ENCODE peak calls at places on chromosomes 5 and 9, in four cellular contexts. L is GM12878, T is HCT116, E is K562. M is an unnamed sample.

GRCh38 chr5:175471628-175472027 is 6.7 kb upstream of the SFXN1 start:
- DNase-seq in L (no peak), T (no peak), E (peak; percentile 27), M (no peak)

GRCh38 chr9:136791466-136792276 is 527 bp downstream of the TMEM141 start:
- DNase-seq in L (no peak), T (peak; percentile 68), E (peak; percentile 39), M (peak; percentile 93)

GRCh38 chr5:139787568-139788293 is 7.9 kb upstream of the PSD2 start:
- DNase-seq in L (peak; percentile 26), T (peak; percentile 54), E (peak; percentile 96), M (peak; percentile 78)

GRCh38 chr9:91835632-91836031 is 114.4 kb downstream of the ROR2 start:
- DNase-seq in L (no peak), T (no peak), E (no peak), M (no peak)

GRCh38 chr9:89274838-89275237 is 36.2 kb upstream of the CKS2 start:
- DNase-seq in L (no peak), T (no peak), E (no peak), M (no peak)

GRCh38 chr5:101253096-101253495 is 350.0 kb upstream of the ST8SIA4 start:
- DNase-seq in L (no peak), T (no peak), E (no peak), M (no peak)

GRCh38 chr5:140311011-140311467 is 8.1 kb upstream of the PFDN1 start:
- DNase-seq in L (no peak), T (no peak), E (peak; percentile 51), M (no peak)

GRCh38 chr5:103847060-103847459 is 284.5 kb upstream of the NUDT12 start:
- DNase-seq in L (no peak), T (no peak), E (no peak), M (no peak)

GRCh38 chr5:178839319-178839704 is 20.4 kb upstream of the ZNF354B start:
- DNase-seq in L (no peak), T (peak; percentile 16), E (peak; percentile 32), M (peak; percentile 82)

GRCh38 chr9:33297455-33297854 is 7.1 kb downstream of the NFX1 start:
- DNase-seq in L (peak; percentile 78), T (no peak), E (no peak), M (no peak)

GRCh38 chr5:4442221-4442620 is 697.9 kb upstream of the ADAMTS16 start:
- DNase-seq in L (no peak), T (no peak), E (no peak), M (no peak)

GRCh38 chr9:115133649-115134048 is 15.7 kb upstream of the TNC start:
- DNase-seq in L (no peak), T (no peak), E (no peak), M (no peak)

GRCh38 chr5:72246954-72247442 is 73.0 kb downstream of the MRPS27 start:
- DNase-seq in L (no peak), T (no peak), E (no peak), M (no peak)

GRCh38 chr9:110351009-110351467 is 13.4 kb upstream of the TXNDC8 start:
- DNase-seq in L (no peak), T (peak; percentile 51), E (peak; percentile 18), M (no peak)

GRCh38 chr5:128534729-128535128 is 3.3 kb downstream of the FBN2 start:
- DNase-seq in L (no peak), T (no peak), E (no peak), M (peak; percentile 9)

GRCh38 chr5:135847976-135848375 is 13.5 kb downstream of the SLC25A48 start:
- DNase-seq in L (no peak), T (no peak), E (no peak), M (no peak)

GRCh38 chr9:19629506-19629905 is 159.3 kb downstream of the SLC24A2 start:
- DNase-seq in L (no peak), T (no peak), E (no peak), M (no peak)

GRCh38 chr5:149860801-149861322 is 83.7 kb downstream of the PDE6A start:
- DNase-seq in L (peak; percentile 33), T (no peak), E (no peak), M (no peak)

GRCh38 chr5:72151169-72151568 is 43.9 kb downstream of the MAP1B start:
- DNase-seq in L (no peak), T (no peak), E (no peak), M (no peak)

GRCh38 chr9:110049699-110050450 is 158.1 kb downstream of the C9orf152 start:
- DNase-seq in L (no peak), T (no peak), E (no peak), M (peak; percentile 25)

GRCh38 chr5:140926211-140926902 is at the start of gene PCDHAC1:
- DNase-seq in L (no peak), T (peak; percentile 68), E (peak; percentile 18), M (peak; percentile 82)

GRCh38 chr5:173341911-173342535 is 13.8 kb upstream of the STC2 start:
- DNase-seq in L (no peak), T (no peak), E (no peak), M (no peak)

GRCh38 chr9:98999152-98999525 is 55.4 kb downstream of the COL15A1 start:
- DNase-seq in L (no peak), T (no peak), E (no peak), M (no peak)

GRCh38 chr9:136018257-136019031 is 57.3 kb upstream of the UBAC1 start:
- DNase-seq in L (no peak), T (no peak), E (no peak), M (no peak)

GRCh38 chr9:113187935-113188595 is 33.0 kb downstream of the FKBP15 start:
- DNase-seq in L (no peak), T (peak; percentile 6), E (no peak), M (no peak)

GRCh38 chr9:1495684-1496083 is 445.5 kb downstream of the DMRT2 start:
- DNase-seq in L (no peak), T (no peak), E (no peak), M (no peak)

GRCh38 chr5:41683181-41683580 is 172.8 kb upstream of the PLCXD3 start:
- DNase-seq in L (no peak), T (no peak), E (no peak), M (no peak)

GRCh38 chr5:143061161-143061945 is 291.2 kb downstream of the ARHGAP26 start:
- DNase-seq in L (no peak), T (no peak), E (no peak), M (no peak)

GRCh38 chr5:35285011-35285410 is 54.7 kb upstream of the PRLR start:
- DNase-seq in L (no peak), T (no peak), E (no peak), M (no peak)

GRCh38 chr5:142888469-142889085 is 118.4 kb downstream of the ARHGAP26 start:
- DNase-seq in L (no peak), T (no peak), E (peak; percentile 46), M (peak; percentile 76)

GRCh38 chr5:154117050-154117449 is 73.5 kb upstream of the GALNT10 start:
- DNase-seq in L (no peak), T (no peak), E (no peak), M (no peak)

GRCh38 chr5:91884036-91884435 is 500.9 kb upstream of the ARRDC3 start:
- DNase-seq in L (no peak), T (no peak), E (no peak), M (no peak)

GRCh38 chr5:154467655-154468354 is 10.2 kb downstream of the HAND1 start:
- DNase-seq in L (peak; percentile 42), T (peak; percentile 47), E (peak; percentile 86), M (peak; percentile 92)

GRCh38 chr5:88948746-88949600 is 66.0 kb upstream of the MEF2C start:
- DNase-seq in L (no peak), T (no peak), E (no peak), M (no peak)

GRCh38 chr9:78552802-78553201 is 255.9 kb downstream of the PSAT1 start:
- DNase-seq in L (no peak), T (no peak), E (no peak), M (no peak)

GRCh38 chr9:123435471-123435870 is 79.5 kb downstream of the CRB2 start:
- DNase-seq in L (no peak), T (no peak), E (no peak), M (no peak)

GRCh38 chr5:37111426-37112382 is 137.5 kb downstream of the CPLANE1 start:
- DNase-seq in L (peak; percentile 64), T (no peak), E (no peak), M (no peak)
- TF ChIP-seq JUND in L (peak; percentile 71), T (no peak), E (no peak), M (no peak)

GRCh38 chr9:103660830-103661229 is 433.3 kb upstream of the SMC2 start:
- DNase-seq in L (no peak), T (no peak), E (no peak), M (no peak)
- TF ChIP-seq JUND in L (no peak), T (no peak), E (no peak), M (no peak)

GRCh38 chr5:62650197-62650596 is 71.6 kb downstream of the LRRC70 start:
- DNase-seq in L (no peak), T (no peak), E (no peak), M (no peak)

GRCh38 chr5:62652225-62652624 is 73.6 kb downstream of the LRRC70 start:
- DNase-seq in L (no peak), T (no peak), E (no peak), M (no peak)

GRCh38 chr5:62647241-62647640 is 68.6 kb downstream of the LRRC70 start:
- DNase-seq in L (no peak), T (no peak), E (no peak), M (no peak)

GRCh38 chr5:62649025-62649424 is 70.4 kb downstream of the LRRC70 start:
- DNase-seq in L (no peak), T (no peak), E (no peak), M (no peak)

DNA sequence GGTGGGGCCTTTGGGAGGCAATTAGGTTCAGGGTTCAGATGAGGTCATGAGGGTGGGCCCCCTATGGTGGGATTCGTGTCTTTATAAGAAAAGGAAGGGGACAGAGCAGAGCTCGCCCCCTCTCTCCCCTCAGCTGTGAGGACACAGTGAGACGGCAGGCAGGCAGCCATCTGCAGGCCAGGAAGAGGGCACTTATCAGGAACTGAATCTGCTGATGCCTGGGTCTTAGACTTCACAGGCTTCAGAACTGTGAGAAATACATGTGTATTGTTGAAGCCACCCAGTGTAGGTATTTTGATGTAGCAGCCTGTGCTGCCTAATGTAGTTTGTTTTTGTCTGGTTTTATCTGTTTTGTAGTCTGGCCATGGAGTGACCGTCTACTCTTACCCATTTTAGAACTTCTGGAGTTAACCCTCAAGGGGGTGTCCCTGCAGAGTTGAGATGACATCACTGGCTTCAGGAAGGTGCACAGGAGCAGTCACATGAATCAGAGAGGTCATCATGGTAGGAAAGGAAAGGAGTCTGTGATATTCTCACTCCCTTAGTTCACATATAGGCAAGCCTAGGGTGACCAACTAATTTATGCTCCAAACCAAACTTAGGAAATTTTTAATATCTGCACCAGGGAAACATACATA is 71.0 kb downstream of the LRRC70 start:
- DNase-seq in L (no peak), T (no peak), E (no peak), M (no peak)
- TF ChIP-seq JUND in L (no peak), T (no peak), E (peak; percentile 43), M (no peak)

DNA sequence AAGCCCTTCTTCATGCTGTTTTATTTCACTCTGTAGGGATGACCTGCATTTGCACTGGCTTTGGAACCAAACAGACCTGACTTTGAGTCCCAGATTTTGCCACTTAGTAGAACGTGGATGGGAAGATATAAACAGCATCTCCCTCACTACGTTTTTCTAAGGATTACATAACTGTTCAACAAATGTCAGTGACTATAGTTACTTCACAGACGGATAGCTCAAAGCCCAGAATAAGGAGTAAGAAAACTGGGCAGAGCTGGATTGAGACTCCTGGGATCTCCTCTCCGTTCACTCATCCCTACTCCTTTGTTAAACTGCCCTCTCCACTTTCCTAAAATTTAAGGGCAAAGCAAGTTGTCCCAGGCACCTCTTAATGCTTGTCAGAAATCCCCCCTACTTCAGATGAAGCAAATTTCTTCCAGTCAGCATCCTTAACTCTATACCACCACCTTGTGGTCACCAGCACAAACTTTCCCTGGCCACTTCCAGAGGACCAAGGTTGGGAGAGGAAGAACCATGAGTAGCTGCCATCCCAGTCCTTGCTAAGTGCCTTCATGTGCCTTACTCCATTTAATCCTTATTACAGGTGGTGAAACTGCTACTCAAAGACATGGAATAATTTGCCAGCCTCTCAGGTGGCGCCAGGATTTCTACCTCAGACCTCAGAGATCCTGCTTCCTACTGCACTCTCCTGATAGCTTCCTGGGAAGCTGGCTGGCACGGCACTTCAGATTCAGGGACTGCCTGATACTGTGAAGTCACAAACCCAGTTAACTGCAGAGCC is 38.4 kb downstream of the EGR1 start:
- DNase-seq in L (peak; percentile 17), T (peak; percentile 34), E (peak; percentile 75), M (peak; percentile 68)
- TF ChIP-seq JUND in L (no peak), T (no peak), E (no peak), M (no peak)